ENCODE peak calls at places on chromosomes 12 and 14, in six cellular contexts. Y, N, D, A, I and E are unnamed samples.

GRCh38 chr12:49098035-49098451 is 3.4 kb upstream of the DHH start:
- DNase-seq in Y (no peak), N (peak; percentile 97), D (peak; percentile 78), A (peak; percentile 47), I (peak; percentile 59), E (peak; percentile 61)

GRCh38 chr12:56838602-56839488 is 75.7 kb downstream of the HSD17B6 start:
- DNase-seq in Y (no peak), N (no peak), D (no peak), A (no peak), I (no peak), E (no peak)

GRCh38 chr12:89051065-89051677 is 301.1 kb downstream of the DUSP6 start:
- DNase-seq in Y (no peak), N (peak; percentile 62), D (peak; percentile 61), A (peak; percentile 5), I (peak; percentile 40), E (no peak)

GRCh38 chr14:103281496-103282231 is 52.4 kb upstream of the EIF5 start:
- DNase-seq in Y (no peak), N (peak; percentile 83), D (peak; percentile 79), A (no peak), I (no peak), E (peak; percentile 60)

GRCh38 chr12:108455706-108456105 is 59.4 kb upstream of the FICD start:
- DNase-seq in Y (no peak), N (no peak), D (no peak), A (no peak), I (no peak), E (no peak)

GRCh38 chr12:105864916-105865315 is 273.8 kb downstream of the NUAK1 start:
- DNase-seq in Y (no peak), N (no peak), D (no peak), A (no peak), I (no peak), E (no peak)

GRCh38 chr14:99759546-99759925 is 33.7 kb upstream of the EML1 start:
- DNase-seq in Y (no peak), N (no peak), D (no peak), A (no peak), I (no peak), E (no peak)

GRCh38 chr12:46722737-46723136 is 103.1 kb downstream of the SLC38A4 start:
- DNase-seq in Y (no peak), N (no peak), D (no peak), A (no peak), I (no peak), E (no peak)

GRCh38 chr12:44076892-44077291 is 241.0 kb downstream of the TMEM117 start:
- DNase-seq in Y (no peak), N (no peak), D (no peak), A (no peak), I (no peak), E (no peak)

GRCh38 chr12:69610729-69611128 is at the start of gene LRRC10:
- DNase-seq in Y (no peak), N (no peak), D (no peak), A (no peak), I (no peak), E (no peak)

GRCh38 chr14:23171251-23171975 is 12.0 kb downstream of the SLC7A8 start:
- DNase-seq in Y (no peak), N (peak; percentile 58), D (no peak), A (no peak), I (no peak), E (peak; percentile 60)

GRCh38 chr14:23172096-23172495 is 11.4 kb downstream of the SLC7A8 start:
- DNase-seq in Y (no peak), N (no peak), D (no peak), A (no peak), I (no peak), E (no peak)

GRCh38 chr14:23173796-23174195 is 9.7 kb downstream of the SLC7A8 start:
- DNase-seq in Y (no peak), N (no peak), D (no peak), A (no peak), I (no peak), E (no peak)

GRCh38 chr14:23173039-23173438 is 10.4 kb downstream of the SLC7A8 start:
- DNase-seq in Y (no peak), N (no peak), D (no peak), A (no peak), I (no peak), E (no peak)

GRCh38 chr14:23172572-23172971 is 10.9 kb downstream of the SLC7A8 start:
- DNase-seq in Y (no peak), N (no peak), D (no peak), A (no peak), I (peak; percentile 45), E (no peak)
- H3K4me1 ChIP-seq in Y (no peaks in the 10 kb centered on the region), N (peaks cover 12% of the 10 kb centered on the region), D (no peaks in the 10 kb centered on the region), A (no peaks in the 10 kb centered on the region), I (no peaks in the 10 kb centered on the region), E (peaks cover 80% of the 10 kb centered on the region)

GRCh38 chr14:95496690-95497241 is 19.7 kb downstream of the SYNE3 start:
- DNase-seq in Y (no peak), N (no peak), D (no peak), A (no peak), I (no peak), E (no peak)
- H3K4me1 ChIP-seq in Y (peaks cover 46% of the 10 kb centered on the region), N (peaks cover 41% of the 10 kb centered on the region), D (peaks cover 20% of the 10 kb centered on the region), A (peaks cover 45% of the 10 kb centered on the region), I (peaks cover 36% of the 10 kb centered on the region), E (peaks cover 77% of the 10 kb centered on the region)

GRCh38 chr14:76957224-76957881 is 71.2 kb downstream of the IRF2BPL start:
- DNase-seq in Y (no peak), N (peak; percentile 80), D (peak; percentile 64), A (no peak), I (no peak), E (no peak)
- H3K4me1 ChIP-seq in Y (peaks cover 45% of the 10 kb centered on the region), N (peaks cover 21% of the 10 kb centered on the region), D (peaks cover 77% of the 10 kb centered on the region), A (peaks cover 66% of the 10 kb centered on the region), I (peaks cover 56% of the 10 kb centered on the region), E (peaks cover 59% of the 10 kb centered on the region)

DNA sequence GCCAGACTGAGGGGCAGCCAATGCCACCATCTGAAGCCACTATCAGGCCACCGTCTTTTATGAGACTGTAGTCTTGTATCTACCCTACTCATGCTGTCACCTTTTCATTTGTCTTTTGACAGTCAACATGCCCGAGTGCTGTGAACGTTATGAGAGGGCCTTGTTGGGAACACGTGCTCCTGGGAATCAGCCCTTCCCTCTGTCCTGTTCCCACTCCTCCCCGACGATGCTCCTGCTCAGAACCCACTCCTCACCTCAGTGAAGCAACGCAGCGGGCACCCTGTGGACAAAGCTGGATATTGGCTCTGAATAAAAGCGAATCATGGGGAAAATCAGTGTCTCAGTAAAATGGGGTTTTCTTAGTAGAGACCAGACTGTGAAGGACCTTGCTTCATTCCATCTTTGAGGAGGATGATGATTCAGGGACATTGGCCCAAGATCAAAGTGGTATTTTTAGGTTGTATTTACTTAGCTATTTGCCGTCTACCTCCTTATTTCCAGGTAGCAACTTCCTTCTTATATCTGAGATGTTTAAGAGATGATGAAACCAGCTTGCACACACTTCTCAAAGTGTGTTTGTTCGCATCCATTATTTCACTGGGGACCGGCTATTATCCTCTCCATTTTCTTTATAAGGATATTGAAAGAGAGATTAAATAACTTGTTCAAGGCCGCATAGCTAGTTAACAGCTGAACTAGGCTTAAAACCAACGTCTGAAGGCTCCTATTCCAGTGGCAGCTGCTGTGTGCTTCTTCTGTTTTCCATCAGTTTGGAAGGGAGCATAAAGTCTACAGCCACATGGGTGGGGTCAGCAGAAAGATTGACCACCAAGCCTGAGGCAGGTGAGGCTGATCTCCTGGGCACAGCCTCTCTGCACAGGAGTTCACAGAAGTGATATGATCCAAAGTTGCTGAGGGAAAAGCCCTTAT is 43.9 kb upstream of the CTDSP2 start:
- DNase-seq in Y (no peak), N (no peak), D (no peak), A (no peak), I (no peak), E (no peak)
- H3K4me1 ChIP-seq in Y (peaks cover 58% of the 10 kb centered on the region), N (peaks cover 6% of the 10 kb centered on the region), D (peaks cover 71% of the 10 kb centered on the region), A (peaks cover 16% of the 10 kb centered on the region), I (peaks cover 28% of the 10 kb centered on the region), E (peaks cover 69% of the 10 kb centered on the region)

GRCh38 chr12:124046206-124046740 is 73.3 kb downstream of the ZNF664 start:
- DNase-seq in Y (no peak), N (no peak), D (no peak), A (no peak), I (no peak), E (no peak)

GRCh38 chr12:124045671-124046070 is 72.7 kb downstream of the ZNF664 start:
- DNase-seq in Y (no peak), N (no peak), D (no peak), A (no peak), I (no peak), E (no peak)

GRCh38 chr12:124053855-124054254 is 80.8 kb downstream of the ZNF664 start:
- DNase-seq in Y (no peak), N (peak; percentile 91), D (peak; percentile 44), A (no peak), I (no peak), E (peak; percentile 62)

GRCh38 chr12:124047045-124047566 is 74.1 kb downstream of the ZNF664 start:
- DNase-seq in Y (no peak), N (no peak), D (no peak), A (no peak), I (no peak), E (no peak)

DNA sequence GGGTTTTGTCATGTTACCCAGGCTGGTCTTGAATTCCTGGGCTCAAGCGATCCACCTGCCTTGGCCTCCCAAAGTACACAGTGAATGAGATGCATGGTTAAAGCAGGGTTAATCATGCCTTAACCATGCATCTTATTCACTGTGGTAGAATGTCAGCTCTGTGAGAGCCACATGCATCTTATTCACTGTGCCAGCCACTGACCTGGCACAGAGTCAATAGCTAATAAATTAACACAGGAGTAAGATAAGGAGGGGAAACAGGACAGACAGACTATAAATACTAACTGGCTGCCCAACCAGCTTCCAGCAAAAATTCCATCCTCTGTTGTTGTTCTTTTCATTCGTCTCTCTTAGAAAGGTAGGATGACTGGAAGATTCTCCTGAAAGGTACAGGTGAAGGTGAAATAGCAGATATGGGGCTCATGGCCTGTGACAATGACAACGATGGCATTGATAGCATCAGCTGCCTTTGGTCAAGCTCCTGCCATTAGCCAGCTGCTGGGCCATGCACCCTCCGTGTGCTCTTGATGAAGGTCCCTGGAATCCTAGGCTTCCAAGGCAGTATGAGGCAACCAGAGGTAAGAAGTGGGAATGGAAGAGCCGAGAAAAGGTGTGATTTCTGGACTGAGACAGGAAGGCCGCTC is 76.6 kb downstream of the ZNF664 start:
- DNase-seq in Y (no peak), N (no peak), D (peak; percentile 64), A (no peak), I (no peak), E (no peak)
- H3K4me1 ChIP-seq in Y (peaks cover 4% of the 10 kb centered on the region), N (peaks cover 3% of the 10 kb centered on the region), D (no peaks in the 10 kb centered on the region), A (no peaks in the 10 kb centered on the region), I (no peaks in the 10 kb centered on the region), E (no peaks in the 10 kb centered on the region)

DNA sequence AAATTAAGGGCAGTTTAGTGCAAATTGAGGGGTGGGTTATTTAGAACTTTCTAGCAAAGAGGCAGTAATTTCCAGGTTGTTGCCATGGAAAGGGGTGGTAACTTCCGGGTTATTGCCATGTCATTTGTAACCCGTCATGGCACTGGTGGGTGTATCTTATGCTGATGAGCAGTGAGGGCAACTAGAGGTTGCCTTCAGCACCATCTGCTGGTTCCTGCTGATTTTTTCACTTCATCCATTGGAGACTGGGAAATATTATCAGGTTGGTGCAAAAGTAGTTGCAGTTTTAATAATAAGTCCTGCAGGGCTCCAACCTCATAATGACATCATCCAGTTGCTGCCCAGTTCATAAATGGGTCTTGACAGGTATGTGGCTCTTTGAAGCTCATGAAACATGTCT is 24.4 kb upstream of the SERPINA4 start:
- DNase-seq in Y (no peak), N (peak; percentile 66), D (no peak), A (no peak), I (no peak), E (no peak)
- H3K4me1 ChIP-seq in Y (no peaks in the 10 kb centered on the region), N (peaks cover 3% of the 10 kb centered on the region), D (no peaks in the 10 kb centered on the region), A (no peaks in the 10 kb centered on the region), I (no peaks in the 10 kb centered on the region), E (no peaks in the 10 kb centered on the region)